ENCODE peak calls at places on chromosomes 6 and 20, in ten cellular contexts. H, S, Q, D, O, I, T, G, Y and M are unnamed samples.

GRCh38 chr6:125667326-125667725 is 82.1 kb upstream of the HEY2 start:
- DNase-seq in T (no peak), I (no peak), S (no peak), G (no peak), Y (no peak), D (no peak), H (no peak), O (no peak), Q (no peak), M (no peak)

GRCh38 chr6:37622639-37623038 is 75.0 kb downstream of the MDGA1 start:
- DNase-seq in O (no peak), S (no peak), H (no peak), T (no peak), G (no peak), Y (no peak), D (no peak), I (no peak), Q (peak; percentile 46), M (no peak)

GRCh38 chr6:58290177-58290576 is 972.7 kb downstream of the PRIM2 start:
- DNase-seq in Q (no peak), T (no peak), O (no peak), S (no peak), I (no peak), G (no peak), D (no peak), H (no peak), Y (no peak), M (no peak)

GRCh38 chr6:153424719-153425400 is 293.8 kb upstream of the RGS17 start:
- DNase-seq in Y (no peak), D (no peak), S (no peak), G (no peak), T (no peak), H (no peak), I (no peak), O (no peak), Q (no peak), M (peak; percentile 8)

GRCh38 chr6:108565893-108566292 is 5.2 kb downstream of the FOXO3 start:
- DNase-seq in S (no peak), D (no peak), Y (no peak), I (no peak), O (no peak), T (no peak), Q (peak; percentile 76), H (peak; percentile 42), G (peak; percentile 75), M (no peak)

GRCh38 chr20:21607971-21608735 is 94.3 kb upstream of the NKX2-2 start:
- DNase-seq in G (no peak), D (peak; percentile 89), Y (no peak), S (peak; percentile 91), O (peak; percentile 20), H (no peak), Q (no peak), T (no peak), I (no peak), M (no peak)

GRCh38 chr20:63641792-63642517 is 11.3 kb downstream of the STMN3 start:
- DNase-seq in H (peak; percentile 66), O (peak; percentile 90), T (peak; percentile 94), Q (peak; percentile 95), Y (peak; percentile 46), I (no peak), G (peak; percentile 85), S (peak; percentile 95), D (peak; percentile 84), M (no peak)

GRCh38 chr6:128600397-128600951 is 80.1 kb upstream of the PTPRK start:
- DNase-seq in I (no peak), O (no peak), Y (no peak), G (peak; percentile 90), T (no peak), D (no peak), Q (no peak), S (peak; percentile 37), H (peak; percentile 66), M (peak; percentile 79)

GRCh38 chr6:125986956-125987617 is 747 bp downstream of the TRMT11 start:
- DNase-seq in Q (no peak), T (no peak), G (peak; percentile 41), D (no peak), S (no peak), Y (no peak), O (no peak), I (peak; percentile 47), H (peak; percentile 5), M (no peak)

GRCh38 chr6:168895102-168895812 is 358.4 kb downstream of the THBS2 start:
- DNase-seq in T (peak; percentile 54), H (peak; percentile 59), S (peak; percentile 88), D (peak; percentile 51), I (peak; percentile 46), Y (peak; percentile 36), Q (peak; percentile 51), O (peak; percentile 78), G (peak; percentile 83), M (peak; percentile 28)

GRCh38 chr6:35024601-35025054 is 116.5 kb downstream of the TCP11 start:
- DNase-seq in T (no peak), D (peak; percentile 25), S (no peak), O (peak; percentile 58), Y (no peak), I (peak; percentile 8), Q (no peak), H (no peak), G (peak; percentile 65), M (no peak)

GRCh38 chr6:165636415-165637048 is 26.5 kb downstream of the PDE10A start:
- DNase-seq in D (no peak), G (peak; percentile 92), S (no peak), T (no peak), Q (no peak), H (no peak), Y (no peak), I (no peak), O (no peak), M (no peak)

GRCh38 chr20:3405139-3405538 is 2.3 kb downstream of the DNAAF9 start:
- DNase-seq in S (no peak), Q (no peak), I (no peak), G (no peak), O (no peak), H (no peak), T (no peak), Y (no peak), D (no peak), M (no peak)

GRCh38 chr20:15556869-15557268 is 1016.4 kb downstream of the KIF16B start:
- DNase-seq in S (no peak), H (no peak), I (no peak), G (no peak), D (no peak), T (no peak), O (no peak), Y (no peak), Q (no peak), M (no peak)